ENCODE peak calls at places on chromosomes 5 and 9, in ten cellular contexts. F is HCT116; T is CD8-positive, alpha-beta T cell; S is tibial artery; C is sigmoid colon; G is lung; I is osteoblast; D is fibroblast of lung; X is transverse colon; N is esophagus squamous epithelium. Y is an unnamed sample.

GRCh38 chr5:135944967-135945560 is 9.7 kb downstream of the LECT2 start:
- DNase-seq in F (peak; percentile 71), T (no peak), S (no peak), C (peak; percentile 76), G (peak; percentile 63), I (peak; percentile 54), D (peak; percentile 94), X (peak; percentile 45), N (no peak), Y (peak; percentile 80)

GRCh38 chr5:137433539-137433938 is 65.6 kb downstream of the SPOCK1 start:
- DNase-seq in F (no peak), T (no peak), S (no peak), C (no peak), G (no peak), I (no peak), D (no peak), X (no peak), N (no peak), Y (no peak)

GRCh38 chr5:110651507-110651906 is 75.0 kb downstream of the TMEM232 start:
- DNase-seq in F (no peak), T (no peak), S (no peak), C (no peak), G (no peak), I (no peak), D (peak; percentile 22), X (no peak), N (no peak), Y (no peak)

GRCh38 chr9:88949425-88949824 is 41.8 kb upstream of the S1PR3 start:
- DNase-seq in F (no peak), T (no peak), S (no peak), C (peak; percentile 78), G (peak; percentile 32), I (no peak), D (peak; percentile 94), X (no peak), N (no peak), Y (no peak)

GRCh38 chr5:157785781-157786180 is 42.3 kb downstream of the LSM11 start:
- DNase-seq in F (no peak), T (no peak), S (no peak), C (no peak), G (no peak), I (no peak), D (no peak), X (no peak), N (no peak), Y (no peak)

GRCh38 chr5:42515504-42515903 is 92.3 kb downstream of the GHR start:
- DNase-seq in F (no peak), T (no peak), S (no peak), C (no peak), G (no peak), I (no peak), D (no peak), X (no peak), N (no peak), Y (no peak)

GRCh38 chr9:93670208-93671029 is 94.0 kb downstream of the PHF2 start:
- DNase-seq in F (no peak), T (no peak), S (peak; percentile 62), C (peak; percentile 62), G (no peak), I (peak; percentile 94), D (peak; percentile 14), X (peak; percentile 5), N (no peak), Y (no peak)

GRCh38 chr5:38574009-38574408 is 17.6 kb upstream of the LIFR start:
- DNase-seq in F (no peak), T (no peak), S (no peak), C (no peak), G (no peak), I (no peak), D (no peak), X (no peak), N (no peak), Y (no peak)

GRCh38 chr5:168747987-168748777 is 169.0 kb upstream of the PANK3 start:
- DNase-seq in F (peak; percentile 48), T (no peak), S (peak; percentile 71), C (no peak), G (no peak), I (peak; percentile 79), D (no peak), X (peak; percentile 24), N (no peak), Y (peak; percentile 20)

GRCh38 chr5:12095808-12096281 is 191.6 kb upstream of the CTNND2 start:
- DNase-seq in F (no peak), T (no peak), S (no peak), C (no peak), G (no peak), I (no peak), D (no peak), X (no peak), N (no peak), Y (peak; percentile 1)

GRCh38 chr5:173771058-173771742 is 116.9 kb upstream of the CPEB4 start:
- DNase-seq in F (no peak), T (no peak), S (no peak), C (no peak), G (no peak), I (no peak), D (no peak), X (no peak), N (no peak), Y (no peak)

GRCh38 chr9:92640398-92641091 is 29.4 kb downstream of the IPPK start:
- DNase-seq in F (no peak), T (no peak), S (no peak), C (peak; percentile 50), G (no peak), I (no peak), D (no peak), X (no peak), N (no peak), Y (no peak)

GRCh38 chr9:88477300-88477751 is 57.7 kb upstream of the NXNL2 start:
- DNase-seq in F (no peak), T (no peak), S (no peak), C (no peak), G (no peak), I (peak; percentile 71), D (peak; percentile 90), X (no peak), N (no peak), Y (peak; percentile 79)

GRCh38 chr5:45643051-45643450 is 53.1 kb downstream of the HCN1 start:
- DNase-seq in F (no peak), T (no peak), S (no peak), C (no peak), G (no peak), I (no peak), D (no peak), X (no peak), N (no peak), Y (no peak)

GRCh38 chr5:45642370-45642769 is 53.8 kb downstream of the HCN1 start:
- DNase-seq in F (no peak), T (no peak), S (no peak), C (no peak), G (no peak), I (no peak), D (no peak), X (no peak), N (no peak), Y (no peak)

GRCh38 chr5:45639038-45639437 is 57.1 kb downstream of the HCN1 start:
- DNase-seq in F (peak; percentile 8), T (no peak), S (no peak), C (no peak), G (no peak), I (no peak), D (no peak), X (no peak), N (no peak), Y (no peak)
- TF ChIP-seq CTCF in F (peak; percentile 58), T (no peak), S (no peak), C (no peak), G (no peak), I (no peak), D (no peak), X (peak; percentile 7), N (peak; percentile 13), Y (no peak)

DNA sequence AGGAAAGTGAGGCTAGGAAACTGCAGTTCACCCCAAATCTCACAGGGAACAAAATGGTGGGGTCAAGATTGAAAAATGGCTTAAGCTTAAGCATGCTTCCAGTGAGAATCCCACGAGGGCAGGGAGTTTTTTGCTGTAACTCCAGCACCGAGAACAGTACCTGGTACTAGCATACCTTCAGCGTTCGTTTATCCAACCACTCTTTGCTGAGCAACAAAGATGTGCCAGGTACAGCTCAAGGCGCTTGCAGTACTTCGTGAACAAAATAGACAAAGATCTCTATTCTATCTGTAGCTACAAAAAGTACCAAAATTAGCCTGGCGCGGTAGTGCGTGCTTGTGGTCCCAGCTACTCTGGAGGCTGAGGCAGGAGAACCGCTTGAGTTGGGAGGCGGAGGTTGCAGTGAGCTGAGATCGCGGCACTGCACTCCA is 783 bp upstream of the PPP6C start:
- DNase-seq in F (no peak), T (peak; percentile 22), S (no peak), C (no peak), G (no peak), I (peak; percentile 31), D (peak; percentile 21), X (no peak), N (no peak), Y (no peak)
- H3K4me3 ChIP-seq in F (peak overlapping the region; percentile 97), T (peak overlapping the region; percentile 98), S (peak overlapping the region; percentile 87), C (peak overlapping the region; percentile 100), G (peak overlapping the region; percentile 95), I (peak overlapping the region; percentile 99), D (peak overlapping the region; percentile 87), X (peak overlapping the region; percentile 89), N (peak overlapping the region; percentile 100), Y (peak overlapping the region; percentile 99)

DNA sequence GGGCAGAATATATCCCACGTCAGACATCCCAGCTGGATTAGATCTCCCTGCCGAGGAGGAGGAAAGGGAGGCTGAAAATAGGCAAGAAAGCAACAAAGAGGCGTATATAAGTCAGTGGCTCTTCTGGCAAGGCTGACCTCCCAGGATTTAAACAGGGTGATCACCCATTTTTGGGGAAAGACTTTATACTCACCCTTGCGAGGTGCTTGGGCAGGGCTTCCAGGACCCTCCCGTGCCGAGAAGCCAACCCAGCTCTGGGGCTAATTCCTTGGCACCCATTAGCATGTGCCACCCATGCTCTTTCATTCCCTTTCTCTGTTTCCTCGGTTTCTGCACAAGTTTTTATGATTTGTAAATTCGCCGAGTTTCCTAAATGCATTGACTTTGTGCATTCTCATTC is 230.2 kb upstream of the IRX2 start:
- DNase-seq in F (no peak), T (no peak), S (no peak), C (no peak), G (no peak), I (no peak), D (no peak), X (no peak), N (no peak), Y (no peak)
- H3K27me3 ChIP-seq in F (no peaks in the 10 kb centered on the region), T (no peaks in the 10 kb centered on the region), S (no peaks in the 10 kb centered on the region), C (no peaks in the 10 kb centered on the region), G (no peaks in the 10 kb centered on the region), I (no peaks in the 10 kb centered on the region), D (no peaks in the 10 kb centered on the region), X (no peaks in the 10 kb centered on the region), N (no peaks in the 10 kb centered on the region), Y (no peaks in the 10 kb centered on the region)

DNA sequence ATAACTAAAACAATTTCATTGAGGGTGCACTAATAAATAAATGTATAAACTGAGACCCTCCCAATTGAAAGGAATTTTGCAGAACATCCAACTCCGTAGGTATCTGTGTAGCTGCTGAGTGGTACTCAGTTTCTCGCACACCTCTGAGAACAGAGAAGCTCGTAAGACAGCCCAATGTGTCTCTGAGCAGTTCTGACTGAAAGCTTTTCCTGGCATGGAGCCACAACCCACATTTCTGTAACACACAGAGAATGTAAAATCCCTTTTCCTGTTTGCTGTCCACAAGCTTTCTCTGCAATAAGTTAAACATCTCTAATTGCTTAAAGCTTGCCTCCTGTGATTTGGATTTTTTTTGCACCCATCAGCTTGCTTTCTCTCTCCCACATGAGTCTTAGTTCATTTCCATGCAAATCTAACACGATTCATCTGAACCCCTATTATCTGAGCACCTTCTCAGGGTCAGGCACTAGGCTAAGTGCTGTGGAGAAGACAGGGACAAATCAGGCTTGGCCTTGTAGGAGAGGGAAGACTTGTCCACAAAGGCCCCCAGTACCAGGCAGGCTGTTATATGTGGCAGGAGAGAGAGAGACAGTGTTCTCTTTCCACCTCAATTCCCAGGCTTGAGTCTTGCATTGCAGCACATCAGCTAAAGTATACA is 44.2 kb upstream of the COL15A1 start:
- DNase-seq in F (no peak), T (no peak), S (no peak), C (no peak), G (no peak), I (peak; percentile 63), D (peak; percentile 86), X (peak; percentile 19), N (no peak), Y (peak; percentile 31)
- TF ChIP-seq CTCF in F (no peak), T (no peak), S (no peak), C (no peak), G (no peak), I (no peak), D (no peak), X (no peak), N (no peak), Y (no peak)